ENCODE peak calls at places on chromosome 14, in five cellular contexts. D is CD4-positive, CD25-positive, alpha-beta regulatory T cell; Z is astrocyte; L is left lung; O is pancreas. V is an unnamed sample.

GRCh38 chr14:49992901-49993335 is 100.0 kb downstream of the ARF6 start:
- DNase-seq in Z (peak; percentile 71), O (no peak), D (no peak), L (no peak), V (peak; percentile 40)

GRCh38 chr14:55881577-55882241 is 236.5 kb upstream of the PELI2 start:
- DNase-seq in L (no peak), O (no peak), Z (peak; percentile 58), D (no peak), V (no peak)

GRCh38 chr14:94625353-94625635 is 13.1 kb downstream of the SERPINA3 start:
- DNase-seq in D (no peak), Z (peak; percentile 35), L (no peak), O (no peak), V (no peak)

GRCh38 chr14:28142400-28143015 is 624.1 kb upstream of the FOXG1 start:
- DNase-seq in O (no peak), D (no peak), L (no peak), Z (no peak), V (peak; percentile 31)

GRCh38 chr14:91484186-91484585 is 25.9 kb downstream of the PPP4R3A start:
- DNase-seq in D (no peak), Z (no peak), L (no peak), O (no peak), V (no peak)

GRCh38 chr14:50139192-50139591 is 22.8 kb upstream of the VCPKMT start:
- DNase-seq in L (no peak), O (no peak), D (no peak), Z (peak; percentile 14), V (no peak)

GRCh38 chr14:22556990-22557623 is 31.9 kb downstream of the DAD1 start:
- DNase-seq in Z (peak; percentile 30), L (peak; percentile 88), D (peak; percentile 93), O (peak; percentile 91), V (peak; percentile 86)

GRCh38 chr14:95896628-95897027 is 20.0 kb downstream of the TUNAR start:
- DNase-seq in O (no peak), L (no peak), D (no peak), Z (no peak), V (peak; percentile 47)

GRCh38 chr14:100898465-100898864 is 5.1 kb downstream of the RTL1 start:
- DNase-seq in O (no peak), D (no peak), Z (no peak), L (no peak), V (no peak)

GRCh38 chr14:28661171-28661772 is 105.3 kb upstream of the FOXG1 start:
- DNase-seq in L (no peak), O (no peak), D (no peak), Z (peak; percentile 99), V (no peak)

GRCh38 chr14:83467811-83468210 is 1934.2 kb upstream of the SEL1L start:
- DNase-seq in Z (peak; percentile 2), O (no peak), D (no peak), L (no peak), V (no peak)

GRCh38 chr14:57512221-57512620 is 18.6 kb upstream of the CCDC198 start:
- DNase-seq in Z (no peak), L (no peak), O (no peak), D (no peak), V (no peak)

GRCh38 chr14:91872011-91872476 is 4.7 kb upstream of the TC2N start:
- DNase-seq in O (peak; percentile 78), D (no peak), Z (no peak), L (no peak), V (no peak)

GRCh38 chr14:54671537-54671936 is 104.6 kb downstream of the SAMD4A start:
- DNase-seq in Z (no peak), D (no peak), L (no peak), O (no peak), V (no peak)

GRCh38 chr14:86777950-86778602 is 1214.9 kb downstream of the GALC start:
- DNase-seq in L (no peak), Z (peak; percentile 71), O (no peak), D (no peak), V (peak; percentile 77)

GRCh38 chr14:90062852-90063539 is 1.2 kb downstream of the KCNK13 start:
- DNase-seq in L (no peak), Z (no peak), D (no peak), O (no peak), V (no peak)

GRCh38 chr14:31265701-31266398 is 58.3 kb upstream of the HECTD1 start:
- DNase-seq in Z (peak; percentile 51), L (no peak), D (no peak), O (peak; percentile 39), V (no peak)
- H3K4me1 ChIP-seq in Z (peaks cover 23% of the 10 kb centered on the region), L (peaks cover 28% of the 10 kb centered on the region), D (peaks cover 13% of the 10 kb centered on the region), O (peaks cover 10% of the 10 kb centered on the region), V (no peaks in the 10 kb centered on the region)

GRCh38 chr14:24673534-24674203 is 39.7 kb upstream of the GZMB start:
- DNase-seq in Z (no peak), D (peak; percentile 53), O (no peak), L (no peak), V (no peak)

GRCh38 chr14:24670594-24670993 is 36.6 kb upstream of the GZMB start:
- DNase-seq in O (no peak), D (no peak), L (no peak), Z (no peak), V (no peak)

GRCh38 chr14:24677956-24678355 is 44.0 kb upstream of the GZMB start:
- DNase-seq in O (no peak), Z (no peak), L (no peak), D (no peak), V (no peak)

GRCh38 chr14:24673059-24673458 is 39.1 kb upstream of the GZMB start:
- DNase-seq in L (no peak), D (no peak), O (no peak), Z (no peak), V (no peak)

DNA sequence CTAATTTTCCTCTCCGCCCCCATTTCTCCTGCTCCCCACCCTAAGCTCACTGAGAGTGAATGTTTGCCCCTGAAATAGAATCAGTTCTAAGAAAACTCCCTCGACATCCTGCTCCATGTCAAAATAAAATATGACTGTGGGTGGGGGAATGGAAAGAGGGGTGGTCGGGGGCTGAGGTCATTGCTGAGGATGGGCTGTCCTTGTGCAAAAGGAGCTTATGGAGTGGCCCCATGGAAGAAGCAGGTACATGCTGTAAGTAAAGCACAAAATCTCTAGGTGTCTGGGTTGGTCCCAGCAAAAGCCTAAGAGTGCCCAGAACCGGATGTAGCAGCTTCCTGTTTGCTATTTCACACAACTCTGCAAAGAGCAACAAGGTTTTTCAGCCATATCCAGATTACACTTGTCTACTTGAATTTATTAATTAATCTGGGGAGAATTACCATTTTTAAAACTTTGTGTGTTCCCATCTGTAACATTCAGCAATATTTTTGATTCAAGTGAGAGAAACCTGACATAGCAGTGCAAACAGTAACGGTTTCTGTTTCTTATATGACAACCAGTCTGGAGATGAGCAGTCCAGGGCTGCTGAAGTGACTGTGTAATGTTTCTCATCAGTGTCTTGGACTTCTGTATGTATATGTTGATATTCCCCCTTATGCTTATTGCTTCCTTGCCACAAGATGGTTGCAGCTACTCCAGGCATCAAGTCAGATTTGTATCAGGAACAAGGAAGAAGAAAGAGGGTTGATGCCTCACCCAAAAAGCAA is 40.4 kb upstream of the GZMB start:
- DNase-seq in Z (no peak), O (no peak), L (no peak), D (peak; percentile 38), V (no peak)
- H3K27ac ChIP-seq in Z (no peak overlapping the region), O (no peak overlapping the region), L (no peak overlapping the region), D (peak overlapping the region; percentile 64), V (no peak overlapping the region)

GRCh38 chr14:60721331-60722162 is 2.6 kb downstream of the SIX4 start:
- DNase-seq in L (peak; percentile 39), O (peak; percentile 53), D (peak; percentile 19), Z (peak; percentile 71), V (peak; percentile 61)

GRCh38 chr14:60722163-60722835 is 1.9 kb downstream of the SIX4 start:
- DNase-seq in Z (peak; percentile 68), O (peak; percentile 46), L (peak; percentile 38), D (no peak), V (peak; percentile 52)

GRCh38 chr14:60722836-60723217 is 1.3 kb downstream of the SIX4 start:
- DNase-seq in L (peak; percentile 36), Z (peak; percentile 10), O (peak; percentile 46), D (no peak), V (peak; percentile 6)

GRCh38 chr14:60720962-60721330 is 3.2 kb downstream of the SIX4 start:
- DNase-seq in O (no peak), D (no peak), L (no peak), Z (no peak), V (no peak)

GRCh38 chr14:60720391-60720790 is 3.8 kb downstream of the SIX4 start:
- DNase-seq in O (no peak), L (no peak), Z (no peak), D (no peak), V (no peak)
- H3K4me3 ChIP-seq in O (no peak overlapping the region), L (no peak overlapping the region), Z (peak overlapping the region; percentile 89), D (no peak overlapping the region), V (no peak overlapping the region)

GRCh38 chr14:68447581-68448281 is 345.1 kb downstream of the ZFP36L1 start:
- DNase-seq in L (no peak), D (no peak), Z (no peak), O (no peak), V (no peak)

GRCh38 chr14:68450391-68451120 is 342.3 kb downstream of the ZFP36L1 start:
- DNase-seq in D (no peak), O (no peak), L (no peak), Z (no peak), V (no peak)

GRCh38 chr14:68448379-68448778 is 344.5 kb downstream of the ZFP36L1 start:
- DNase-seq in Z (no peak), O (no peak), D (no peak), L (no peak), V (no peak)

GRCh38 chr14:68451676-68452387 is 341.0 kb downstream of the ZFP36L1 start:
- DNase-seq in Z (no peak), O (no peak), D (no peak), L (no peak), V (peak; percentile 49)

GRCh38 chr14:68449565-68450295 is 343.1 kb downstream of the ZFP36L1 start:
- DNase-seq in O (no peak), Z (no peak), L (no peak), D (no peak), V (no peak)
- H3K4me1 ChIP-seq in O (peaks cover 17% of the 10 kb centered on the region), Z (peaks cover 7% of the 10 kb centered on the region), L (no peaks in the 10 kb centered on the region), D (no peaks in the 10 kb centered on the region), V (no peaks in the 10 kb centered on the region)

DNA sequence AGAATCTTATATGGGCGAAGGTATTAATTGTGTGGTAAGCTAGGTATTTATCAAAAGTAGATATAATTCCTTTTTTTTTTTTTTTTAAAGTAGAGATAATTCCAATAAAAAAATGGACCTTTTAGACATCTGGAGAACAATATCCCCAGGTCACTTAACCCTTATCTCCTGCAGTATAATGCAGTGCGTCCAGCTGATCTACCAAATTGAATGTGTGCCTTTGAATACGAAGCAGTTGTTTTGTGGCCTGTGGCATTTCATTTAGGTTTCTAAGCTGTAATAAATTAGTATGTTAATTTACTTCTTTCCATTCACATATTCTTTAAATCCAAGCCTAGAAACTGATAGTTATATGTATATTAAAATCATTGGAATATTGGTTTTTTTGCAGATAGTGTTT is 3.1 kb downstream of the FUT8 start:
- DNase-seq in L (no peak), D (no peak), O (no peak), Z (no peak), V (no peak)
- H3K27ac ChIP-seq in L (no peak overlapping the region), D (no peak overlapping the region), O (no peak overlapping the region), Z (no peak overlapping the region), V (no peak overlapping the region)

DNA sequence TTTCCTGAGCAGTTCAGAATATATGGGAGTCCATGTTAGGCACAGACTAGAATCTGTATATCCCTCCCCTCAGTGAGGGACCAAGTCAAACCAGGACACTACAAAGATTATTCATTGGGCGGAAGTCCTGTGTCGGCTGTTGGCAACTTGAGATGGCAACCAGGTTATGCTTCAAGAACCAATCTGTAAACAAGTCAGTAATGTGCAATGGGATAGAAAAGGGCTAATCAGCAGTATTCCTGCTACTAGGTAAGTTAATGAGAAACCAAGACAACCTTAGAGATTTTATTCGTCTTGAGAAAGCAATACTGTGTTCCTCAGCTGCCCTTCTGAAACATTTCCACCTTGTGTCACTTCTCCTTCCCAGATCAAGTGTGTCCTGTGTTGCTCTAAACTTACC is 26.4 kb downstream of the ARG2 start:
- DNase-seq in O (no peak), Z (no peak), D (no peak), L (no peak), V (no peak)
- H3K4me3 ChIP-seq in O (no peak overlapping the region), Z (no peak overlapping the region), D (no peak overlapping the region), L (no peak overlapping the region), V (no peak overlapping the region)

V was measured in cardiac muscle cell.